ENCODE peak calls at places on chromosome 7, in nine cellular contexts. W is HuH-7.5; T is AG10803; R is mesendoderm; F is NCI-H1694 treated with DMSO at 0.1 percent for 48 hours; C is GM04504; A is CD4-positive, alpha-beta T cell; Y is fibroblast of mammary gland; V is stimulated activated CD4-positive, alpha-beta T cell treated with anti-CD3 and anti-CD28 coated beads, Interleukin-12 subunit alpha, Interleukin-12 subunit beta, amount 100 ng/mL, for 48 hours. N is an unnamed sample.
A peak's percentile ranks its signal among the peaks of the same experiment; 100 is the strongest.

GRCh38 chr7:82578430-82578829 is 134.9 kb upstream of the CACNA2D1 start:
- DNase-seq in C (no peak), Y (peak; percentile 47), R (no peak), V (no peak), A (no peak), W (no peak), F (no peak), T (peak; percentile 3), N (no peak)

GRCh38 chr7:155879592-155879991 is 67.3 kb upstream of the SHH start:
- DNase-seq in C (no peak), T (no peak), W (no peak), A (no peak), Y (no peak), F (no peak), R (no peak), V (no peak), N (no peak)

GRCh38 chr7:158809596-158809995 is 19.7 kb downstream of the ESYT2 start:
- DNase-seq in C (no peak), R (no peak), F (no peak), Y (no peak), A (no peak), W (no peak), T (no peak), V (no peak), N (no peak)

GRCh38 chr7:24573554-24574338 is 494 bp downstream of the PALS2 start:
- DNase-seq in F (no peak), R (peak; percentile 77), V (no peak), T (peak; percentile 48), A (no peak), C (no peak), W (peak; percentile 50), Y (peak; percentile 58), N (no peak)

GRCh38 chr7:69871886-69872592 is 273.8 kb downstream of the AUTS2 start:
- DNase-seq in R (no peak), T (no peak), W (no peak), Y (no peak), A (no peak), F (no peak), C (no peak), V (no peak), N (peak; percentile 4)

GRCh38 chr7:157276731-157277562 is 59.9 kb upstream of the DNAJB6 start:
- DNase-seq in Y (no peak), T (peak; percentile 40), V (no peak), F (peak; percentile 89), R (peak; percentile 66), C (no peak), W (no peak), A (no peak), N (no peak)

GRCh38 chr7:32378991-32379390 is 111.2 kb downstream of the LSM5 start:
- DNase-seq in W (no peak), T (no peak), R (peak; percentile 13), A (no peak), V (no peak), C (no peak), Y (no peak), F (peak; percentile 16), N (no peak)

GRCh38 chr7:151745090-151745638 is 131.8 kb downstream of the PRKAG2 start:
- DNase-seq in T (peak; percentile 54), C (no peak), R (no peak), W (peak; percentile 90), A (no peak), V (peak; percentile 29), Y (peak; percentile 88), F (no peak), N (no peak)

GRCh38 chr7:83036721-83037380 is 125.8 kb downstream of the PCLO start:
- DNase-seq in T (no peak), W (no peak), F (no peak), V (no peak), C (no peak), R (no peak), Y (no peak), A (no peak), N (no peak)

GRCh38 chr7:66627151-66627681 is 1.5 kb upstream of the KCTD7 start:
- DNase-seq in Y (peak; percentile 94), T (peak; percentile 55), F (no peak), R (no peak), C (no peak), A (no peak), W (peak; percentile 39), V (no peak), N (no peak)

GRCh38 chr7:32140540-32140939 is 70.3 kb upstream of the PDE1C start:
- DNase-seq in F (no peak), W (no peak), R (no peak), A (no peak), Y (no peak), C (no peak), T (no peak), V (no peak), N (no peak)

GRCh38 chr7:157494506-157495176 is 157.8 kb downstream of the DNAJB6 start:
- DNase-seq in A (no peak), V (no peak), F (no peak), T (no peak), R (no peak), W (no peak), Y (no peak), C (no peak), N (no peak)

GRCh38 chr7:142795339-142795863 is 24.6 kb downstream of the PRSS2 start:
- DNase-seq in F (no peak), Y (no peak), V (no peak), A (peak; percentile 64), T (no peak), C (no peak), W (no peak), R (peak; percentile 79), N (no peak)

GRCh38 chr7:156020566-156020965 is 208.3 kb upstream of the SHH start:
- DNase-seq in A (no peak), F (no peak), R (no peak), V (no peak), C (no peak), Y (no peak), T (no peak), W (no peak), N (no peak)

GRCh38 chr7:5143106-5143505 is 46.9 kb upstream of the WIPI2 start:
- DNase-seq in A (peak; percentile 12), W (no peak), V (no peak), T (no peak), Y (no peak), R (no peak), C (no peak), F (no peak), N (no peak)

GRCh38 chr7:126501617-126502016 is 751.1 kb downstream of the GRM8 start:
- DNase-seq in F (no peak), C (no peak), Y (no peak), A (no peak), W (no peak), V (no peak), T (no peak), R (no peak), N (no peak)

GRCh38 chr7:119465798-119466305 is 807.1 kb upstream of the KCND2 start:
- DNase-seq in V (no peak), T (no peak), C (no peak), F (no peak), R (no peak), Y (no peak), A (no peak), W (no peak), N (no peak)

GRCh38 chr7:47483604-47484273 is 98.2 kb downstream of the TNS3 start:
- DNase-seq in F (no peak), T (peak; percentile 36), W (no peak), C (no peak), Y (peak; percentile 49), A (no peak), R (peak; percentile 48), V (no peak), N (no peak)

GRCh38 chr7:25619963-25620799 is 391.9 kb upstream of the NPVF start:
- DNase-seq in T (no peak), F (peak; percentile 67), R (peak; percentile 4), C (no peak), V (no peak), Y (no peak), W (no peak), A (no peak), N (no peak)

GRCh38 chr7:16708980-16709379 is 44.6 kb upstream of the TSPAN13 start:
- DNase-seq in Y (peak; percentile 98), C (peak; percentile 99), V (no peak), R (peak; percentile 49), T (peak; percentile 98), F (no peak), A (no peak), W (no peak), N (no peak)

GRCh38 chr7:133781481-133782090 is 345.6 kb upstream of the LRGUK start:
- DNase-seq in T (no peak), R (no peak), A (no peak), W (no peak), C (no peak), Y (no peak), F (no peak), V (no peak), N (no peak)

GRCh38 chr7:48887500-48887899 is 36.8 kb upstream of the CDC14C start:
- DNase-seq in F (no peak), Y (peak; percentile 53), A (no peak), W (no peak), T (peak; percentile 15), V (no peak), C (no peak), R (peak; percentile 11), N (no peak)

GRCh38 chr7:71477441-71477840 is 345.5 kb downstream of the GALNT17 start:
- DNase-seq in R (no peak), A (no peak), T (no peak), C (no peak), W (no peak), V (no peak), Y (no peak), F (peak; percentile 16), N (no peak)

GRCh38 chr7:69430502-69431145 is 167.7 kb upstream of the AUTS2 start:
- DNase-seq in R (peak; percentile 13), V (no peak), A (no peak), Y (peak; percentile 20), C (no peak), T (peak; percentile 11), W (no peak), F (no peak), N (no peak)